ENCODE peak calls at places on chromosomes 3 and 15, in nine cellular contexts. C is globus pallidus, N is AG09309, T is H4, H is substantia nigra, F is MCF 10A, P is occipital lobe, Q is GM04504, Z is fibroblast of the aortic adventitia. O is an unnamed sample.

GRCh38 chr3:127482216-127483004 is 108.1 kb downstream of the TPRA1 start:
- DNase-seq in C (no peak), N (peak; percentile 27), T (no peak), H (no peak), F (no peak), P (no peak), Q (no peak), Z (peak; percentile 9), O (no peak)

GRCh38 chr3:61602466-61602865 is 41.1 kb downstream of the PTPRG start:
- DNase-seq in C (no peak), N (no peak), T (no peak), H (no peak), F (no peak), P (no peak), Q (no peak), Z (no peak), O (no peak)

GRCh38 chr15:40511472-40512133 is 40.8 kb downstream of the CHST14 start:
- DNase-seq in C (peak; percentile 28), N (no peak), T (no peak), H (no peak), F (peak; percentile 48), P (peak; percentile 25), Q (no peak), Z (peak; percentile 35), O (peak; percentile 40)

GRCh38 chr3:191158800-191159199 is 40.2 kb upstream of the OSTN start:
- DNase-seq in C (no peak), N (no peak), T (no peak), H (no peak), F (no peak), P (no peak), Q (no peak), Z (no peak), O (no peak)

GRCh38 chr3:102178817-102179216 is 256.0 kb upstream of the ZPLD1 start:
- DNase-seq in C (no peak), N (no peak), T (no peak), H (no peak), F (no peak), P (no peak), Q (no peak), Z (no peak), O (no peak)

GRCh38 chr15:76165951-76166350 is 106.2 kb downstream of the TMEM266 start:
- DNase-seq in C (no peak), N (no peak), T (no peak), H (no peak), F (no peak), P (no peak), Q (no peak), Z (no peak), O (no peak)

GRCh38 chr3:195257454-195258448 is 13.2 kb downstream of the XXYLT1 start:
- DNase-seq in C (no peak), N (no peak), T (no peak), H (no peak), F (no peak), P (no peak), Q (no peak), Z (no peak), O (no peak)

GRCh38 chr3:87173071-87173470 is 54.0 kb upstream of the CHMP2B start:
- DNase-seq in C (no peak), N (no peak), T (no peak), H (no peak), F (no peak), P (no peak), Q (no peak), Z (no peak), O (no peak)

GRCh38 chr3:55828712-55829111 is 341.6 kb upstream of the WNT5A start:
- DNase-seq in C (no peak), N (peak; percentile 3), T (no peak), H (no peak), F (no peak), P (no peak), Q (no peak), Z (no peak), O (no peak)

GRCh38 chr3:141085331-141086047 is 34.3 kb downstream of the SPSB4 start:
- DNase-seq in C (no peak), N (no peak), T (no peak), H (no peak), F (no peak), P (no peak), Q (no peak), Z (no peak), O (no peak)

GRCh38 chr3:75781079-75781745 is 4.1 kb downstream of the ZNF717 start:
- DNase-seq in C (no peak), N (no peak), T (no peak), H (no peak), F (no peak), P (no peak), Q (no peak), Z (no peak), O (peak; percentile 45)

GRCh38 chr3:149061776-149062175 is 24.6 kb downstream of the HLTF start:
- DNase-seq in C (no peak), N (no peak), T (no peak), H (no peak), F (no peak), P (no peak), Q (no peak), Z (peak; percentile 56), O (no peak)

GRCh38 chr3:126959921-126960603 is 22.9 kb upstream of the PLXNA1 start:
- DNase-seq in C (peak; percentile 69), N (peak; percentile 21), T (peak; percentile 50), H (no peak), F (peak; percentile 62), P (peak; percentile 36), Q (peak; percentile 40), Z (peak; percentile 56), O (peak; percentile 64)

GRCh38 chr3:156030735-156031134 is 89.6 kb upstream of the KCNAB1 start:
- DNase-seq in C (no peak), N (no peak), T (no peak), H (no peak), F (no peak), P (no peak), Q (no peak), Z (no peak), O (no peak)

GRCh38 chr3:112303811-112304325 is 9.9 kb upstream of the SLC9C1 start:
- DNase-seq in C (peak; percentile 34), N (no peak), T (no peak), H (no peak), F (no peak), P (peak; percentile 24), Q (no peak), Z (peak; percentile 45), O (no peak)

GRCh38 chr3:112372396-112372795 is 39.4 kb downstream of the CD200 start:
- DNase-seq in C (no peak), N (no peak), T (no peak), H (no peak), F (peak; percentile 35), P (no peak), Q (no peak), Z (peak; percentile 52), O (no peak)

GRCh38 chr15:93882133-93882532 is 349.2 kb upstream of the MCTP2 start:
- DNase-seq in C (no peak), N (no peak), T (no peak), H (no peak), F (no peak), P (no peak), Q (no peak), Z (no peak), O (no peak)

GRCh38 chr15:63190993-63191392 is 1.6 kb downstream of the RAB8B start:
- DNase-seq in C (no peak), N (no peak), T (no peak), H (no peak), F (no peak), P (no peak), Q (no peak), Z (peak; percentile 58), O (no peak)

GRCh38 chr3:140031170-140031569 is 96.2 kb downstream of the CLSTN2 start:
- DNase-seq in C (no peak), N (no peak), T (no peak), H (no peak), F (no peak), P (no peak), Q (no peak), Z (no peak), O (no peak)

GRCh38 chr15:100901296-100901695 is 17.9 kb upstream of the LRRK1 start:
- DNase-seq in C (no peak), N (no peak), T (no peak), H (no peak), F (no peak), P (no peak), Q (no peak), Z (no peak), O (no peak)

GRCh38 chr3:7977245-7978103 is 524.1 kb upstream of the LMCD1 start:
- DNase-seq in C (no peak), N (no peak), T (peak; percentile 47), H (no peak), F (peak; percentile 8), P (no peak), Q (no peak), Z (no peak), O (peak; percentile 56)

GRCh38 chr3:190697901-190698300 is 164.6 kb downstream of the GMNC start:
- DNase-seq in C (no peak), N (peak; percentile 54), T (peak; percentile 30), H (no peak), F (peak; percentile 60), P (no peak), Q (peak; percentile 48), Z (peak; percentile 82), O (peak; percentile 73)

GRCh38 chr15:66269326-66270090 is 16.0 kb upstream of the MEGF11 start:
- DNase-seq in C (no peak), N (peak; percentile 44), T (peak; percentile 80), H (no peak), F (peak; percentile 84), P (peak; percentile 30), Q (peak; percentile 51), Z (no peak), O (peak; percentile 66)

GRCh38 chr3:28138047-28138446 is 103.4 kb upstream of the CMC1 start:
- DNase-seq in C (no peak), N (no peak), T (no peak), H (no peak), F (no peak), P (no peak), Q (no peak), Z (no peak), O (no peak)

GRCh38 chr3:190526787-190527767 is 13.2 kb downstream of the IL1RAP start:
- DNase-seq in C (no peak), N (no peak), T (peak; percentile 21), H (no peak), F (peak; percentile 69), P (no peak), Q (peak; percentile 59), Z (peak; percentile 45), O (no peak)

GRCh38 chr15:70788114-70789049 is 25.0 kb upstream of the UACA start:
- DNase-seq in C (no peak), N (peak; percentile 68), T (no peak), H (no peak), F (no peak), P (no peak), Q (peak; percentile 52), Z (peak; percentile 81), O (no peak)

GRCh38 chr3:4504340-4505261 is 11.5 kb downstream of the ITPR1 start:
- DNase-seq in C (no peak), N (no peak), T (no peak), H (no peak), F (peak; percentile 69), P (no peak), Q (no peak), Z (no peak), O (peak; percentile 39)

O was measured in mammary epithelial cell.